ENCODE peak calls at places on chromosomes 7 and 10, in seven cellular contexts. One of them, this sample, is unnamed.

GRCh38 chr7:47967708-47968107 is 11.7 kb downstream of the HUS1 start:
- DNase-seq in HCT116: no peak
- DNase-seq in SK-N-SH: no peak
- DNase-seq in H1: no peak
- DNase-seq in K562: no peak
- DNase-seq in HepG2: no peak
- DNase-seq in GM12878: no peak
- DNase-seq in this sample: no peak

GRCh38 chr10:43308986-43309385 is 42.1 kb upstream of the RASGEF1A start:
- DNase-seq in GM12878: no peak
- DNase-seq in SK-N-SH: no peak
- DNase-seq in HepG2: peak
- DNase-seq in H1: no peak
- DNase-seq in K562: no peak
- DNase-seq in HCT116: no peak
- DNase-seq in this sample: no peak

GRCh38 chr7:138657854-138658386 is 43.2 kb downstream of the SVOPL start:
- DNase-seq in HCT116: no peak
- DNase-seq in SK-N-SH: no peak
- DNase-seq in K562: no peak
- DNase-seq in H1: no peak
- DNase-seq in HepG2: no peak
- DNase-seq in GM12878: no peak
- DNase-seq in this sample: no peak

GRCh38 chr7:6148724-6149360 is 117.7 kb downstream of the ANKRD61 start:
- DNase-seq in H1: no peak
- DNase-seq in K562: no peak
- DNase-seq in SK-N-SH: no peak
- DNase-seq in HCT116: no peak
- DNase-seq in GM12878: no peak
- DNase-seq in HepG2: no peak
- DNase-seq in this sample: no peak

GRCh38 chr10:104309980-104310978 is 28.0 kb downstream of the ITPRIP start:
- DNase-seq in K562: no peak
- DNase-seq in GM12878: no peak
- DNase-seq in SK-N-SH: no peak
- DNase-seq in H1: no peak
- DNase-seq in HCT116: no peak
- DNase-seq in HepG2: no peak
- DNase-seq in this sample: no peak

GRCh38 chr10:3045471-3046209 is 21.7 kb upstream of the PFKP start:
- DNase-seq in HepG2: peak
- DNase-seq in HCT116: no peak
- DNase-seq in GM12878: no peak
- DNase-seq in K562: peak
- DNase-seq in SK-N-SH: peak
- DNase-seq in H1: peak
- DNase-seq in this sample: no peak

GRCh38 chr10:66803174-66803573 is 122.7 kb upstream of the LRRTM3 start:
- DNase-seq in HepG2: no peak
- DNase-seq in K562: no peak
- DNase-seq in H1: no peak
- DNase-seq in GM12878: no peak
- DNase-seq in SK-N-SH: no peak
- DNase-seq in HCT116: no peak
- DNase-seq in this sample: no peak

GRCh38 chr7:92714280-92714679 is 122.1 kb downstream of the CDK6 start:
- DNase-seq in H1: no peak
- DNase-seq in HCT116: no peak
- DNase-seq in SK-N-SH: no peak
- DNase-seq in K562: no peak
- DNase-seq in HepG2: no peak
- DNase-seq in GM12878: no peak
- DNase-seq in this sample: no peak

GRCh38 chr10:404341-404740 is 269.1 kb downstream of the ZMYND11 start:
- DNase-seq in HCT116: no peak
- DNase-seq in K562: no peak
- DNase-seq in SK-N-SH: no peak
- DNase-seq in GM12878: no peak
- DNase-seq in HepG2: no peak
- DNase-seq in H1: no peak
- DNase-seq in this sample: no peak

GRCh38 chr7:159107052-159107892 is 37.4 kb downstream of the VIPR2 start:
- DNase-seq in SK-N-SH: no peak
- DNase-seq in HepG2: no peak
- DNase-seq in HCT116: no peak
- DNase-seq in H1: no peak
- DNase-seq in K562: no peak
- DNase-seq in GM12878: no peak
- DNase-seq in this sample: no peak

GRCh38 chr7:23277359-23277989 is 21.7 kb upstream of the MALSU1 start:
- DNase-seq in SK-N-SH: peak
- DNase-seq in H1: no peak
- DNase-seq in K562: peak
- DNase-seq in HepG2: peak
- DNase-seq in HCT116: peak
- DNase-seq in GM12878: peak
- DNase-seq in this sample: peak

GRCh38 chr10:42916974-42917373 is 134.4 kb downstream of the BMS1 start:
- DNase-seq in HepG2: no peak
- DNase-seq in K562: no peak
- DNase-seq in SK-N-SH: no peak
- DNase-seq in HCT116: no peak
- DNase-seq in H1: no peak
- DNase-seq in GM12878: no peak
- DNase-seq in this sample: no peak

GRCh38 chr7:72077776-72078175 is 334.4 kb downstream of the CALN1 start:
- DNase-seq in K562: no peak
- DNase-seq in GM12878: no peak
- DNase-seq in H1: peak
- DNase-seq in HCT116: no peak
- DNase-seq in HepG2: no peak
- DNase-seq in SK-N-SH: no peak
- DNase-seq in this sample: no peak

GRCh38 chr7:93016085-93016471 is 101.7 kb downstream of the SAMD9 start:
- DNase-seq in SK-N-SH: no peak
- DNase-seq in HCT116: no peak
- DNase-seq in H1: no peak
- DNase-seq in K562: no peak
- DNase-seq in GM12878: no peak
- DNase-seq in HepG2: no peak
- DNase-seq in this sample: no peak

GRCh38 chr7:128119036-128119435 is 87.8 kb upstream of the LRRC4 start:
- DNase-seq in HepG2: no peak
- DNase-seq in K562: no peak
- DNase-seq in GM12878: no peak
- DNase-seq in HCT116: no peak
- DNase-seq in SK-N-SH: no peak
- DNase-seq in H1: no peak
- DNase-seq in this sample: no peak

GRCh38 chr10:18005781-18006456 is 54.2 kb downstream of the SLC39A12 start:
- DNase-seq in K562: no peak
- DNase-seq in H1: no peak
- DNase-seq in SK-N-SH: no peak
- DNase-seq in HCT116: no peak
- DNase-seq in GM12878: no peak
- DNase-seq in HepG2: no peak
- DNase-seq in this sample: no peak

GRCh38 chr10:132231656-132232552 is 45.2 kb downstream of the DPYSL4 start:
- DNase-seq in K562: no peak
- DNase-seq in HCT116: no peak
- DNase-seq in HepG2: no peak
- DNase-seq in H1: no peak
- DNase-seq in GM12878: no peak
- DNase-seq in SK-N-SH: no peak
- DNase-seq in this sample: no peak

GRCh38 chr7:98137826-98138151 is 31.1 kb downstream of the LMTK2 start:
- DNase-seq in SK-N-SH: no peak
- DNase-seq in HepG2: no peak
- DNase-seq in K562: no peak
- DNase-seq in HCT116: no peak
- DNase-seq in H1: no peak
- DNase-seq in GM12878: peak
- DNase-seq in this sample: no peak

GRCh38 chr10:118701529-118702323 is 53.0 kb downstream of the CACUL1 start:
- DNase-seq in H1: no peak
- DNase-seq in HCT116: no peak
- DNase-seq in GM12878: peak
- DNase-seq in SK-N-SH: no peak
- DNase-seq in HepG2: no peak
- DNase-seq in K562: no peak
- DNase-seq in this sample: no peak

GRCh38 chr10:15621116-15621515 is 98.6 kb downstream of the ITGA8 start:
- DNase-seq in K562: no peak
- DNase-seq in SK-N-SH: no peak
- DNase-seq in HepG2: no peak
- DNase-seq in HCT116: no peak
- DNase-seq in H1: no peak
- DNase-seq in GM12878: no peak
- DNase-seq in this sample: no peak

GRCh38 chr10:33986515-33986914 is 652.0 kb upstream of the NRP1 start:
- DNase-seq in HCT116: no peak
- DNase-seq in K562: no peak
- DNase-seq in SK-N-SH: no peak
- DNase-seq in HepG2: peak
- DNase-seq in GM12878: no peak
- DNase-seq in H1: no peak
- DNase-seq in this sample: no peak
- H3K4me3 ChIP-seq in HCT116: no peak
- H3K4me3 ChIP-seq in K562: no peak
- H3K4me3 ChIP-seq in SK-N-SH: no peak
- H3K4me3 ChIP-seq in HepG2: no peak
- H3K4me3 ChIP-seq in GM12878: no peak
- H3K4me3 ChIP-seq in H1: no peak
- H3K4me3 ChIP-seq in this sample: no peak

GRCh38 chr7:118059209-118059608 is 124.8 kb upstream of the LSM8 start:
- DNase-seq in HCT116: no peak
- DNase-seq in K562: no peak
- DNase-seq in SK-N-SH: no peak
- DNase-seq in HepG2: no peak
- DNase-seq in H1: no peak
- DNase-seq in GM12878: no peak
- DNase-seq in this sample: no peak
- TF ChIP-seq POLR2AphosphoS5 in HCT116: no peak
- TF ChIP-seq POLR2AphosphoS5 in K562: no peak
- TF ChIP-seq POLR2AphosphoS5 in SK-N-SH: no peak
- TF ChIP-seq POLR2AphosphoS5 in HepG2: no peak
- TF ChIP-seq POLR2AphosphoS5 in H1: no peak
- TF ChIP-seq POLR2AphosphoS5 in GM12878: no peak
- TF ChIP-seq POLR2AphosphoS5 in this sample: no peak

GRCh38 chr7:142024547-142024946 is 28.9 kb downstream of the MGAM start:
- DNase-seq in HepG2: no peak
- DNase-seq in H1: no peak
- DNase-seq in GM12878: no peak
- DNase-seq in HCT116: no peak
- DNase-seq in K562: no peak
- DNase-seq in SK-N-SH: no peak
- DNase-seq in this sample: no peak

GRCh38 chr7:142033154-142033553 is 37.5 kb downstream of the MGAM start:
- DNase-seq in H1: no peak
- DNase-seq in K562: no peak
- DNase-seq in HepG2: no peak
- DNase-seq in SK-N-SH: no peak
- DNase-seq in HCT116: no peak
- DNase-seq in GM12878: no peak
- DNase-seq in this sample: no peak

GRCh38 chr7:142030846-142031245 is 35.2 kb downstream of the MGAM start:
- DNase-seq in K562: no peak
- DNase-seq in H1: no peak
- DNase-seq in GM12878: no peak
- DNase-seq in HCT116: no peak
- DNase-seq in HepG2: no peak
- DNase-seq in SK-N-SH: no peak
- DNase-seq in this sample: no peak

GRCh38 chr7:142025896-142026295 is 30.2 kb downstream of the MGAM start:
- DNase-seq in H1: no peak
- DNase-seq in K562: no peak
- DNase-seq in HCT116: no peak
- DNase-seq in SK-N-SH: no peak
- DNase-seq in HepG2: no peak
- DNase-seq in GM12878: no peak
- DNase-seq in this sample: no peak

GRCh38 chr7:142030294-142030693 is 34.6 kb downstream of the MGAM start:
- DNase-seq in K562: no peak
- DNase-seq in GM12878: no peak
- DNase-seq in H1: no peak
- DNase-seq in HCT116: no peak
- DNase-seq in SK-N-SH: no peak
- DNase-seq in HepG2: peak
- DNase-seq in this sample: no peak
- TF ChIP-seq SIN3A in K562: no peak
- TF ChIP-seq SIN3A in GM12878: no peak
- TF ChIP-seq SIN3A in H1: no peak
- TF ChIP-seq SIN3A in HCT116: no peak
- TF ChIP-seq SIN3A in SK-N-SH: no peak
- TF ChIP-seq SIN3A in HepG2: no peak
- TF ChIP-seq SIN3A in this sample: no peak

GRCh38 chr7:76122516-76123239 is 74.8 kb downstream of the MDH2 start:
- DNase-seq in SK-N-SH: no peak
- DNase-seq in K562: no peak
- DNase-seq in HepG2: no peak
- DNase-seq in HCT116: no peak
- DNase-seq in H1: no peak
- DNase-seq in GM12878: no peak
- DNase-seq in this sample: no peak
- H3K4me3 ChIP-seq in SK-N-SH: no peak
- H3K4me3 ChIP-seq in K562: no peak
- H3K4me3 ChIP-seq in HepG2: no peak
- H3K4me3 ChIP-seq in HCT116: no peak
- H3K4me3 ChIP-seq in H1: no peak
- H3K4me3 ChIP-seq in GM12878: no peak
- H3K4me3 ChIP-seq in this sample: no peak